ENCODE peak calls at places on chromosome 11, in four cellular contexts. S is HCT116, R is K562, M is Panc1. V is an unnamed sample. For H3K4me1, the result is how much of the 10 kb centered on the place peaks cover.

GRCh38 chr11:104918113-104918824 is 20.0 kb upstream of the CASP12 start:
- DNase-seq in M (peak), R (no peak), S (no peak), V (no peak)

GRCh38 chr11:7657306-7658025 is 15.8 kb downstream of the CYB5R2 start:
- DNase-seq in S (peak), R (peak), M (no peak), V (peak)

GRCh38 chr11:77299528-77299993 is 1.9 kb downstream of the GDPD4 start:
- DNase-seq in M (peak), S (peak), R (peak), V (no peak)

GRCh38 chr11:35237860-35238715 is 99.1 kb downstream of the CD44 start:
- DNase-seq in R (peak), S (peak), M (no peak), V (no peak)

GRCh38 chr11:128884703-128885338 is 6.3 kb upstream of the KCNJ5 start:
- DNase-seq in R (peak), S (peak), M (peak), V (peak)

GRCh38 chr11:121449123-121449522 is 3.0 kb upstream of the SORL1 start:
- DNase-seq in R (no peak), M (no peak), S (no peak), V (no peak)

GRCh38 chr11:26319906-26320305 is 12.0 kb upstream of the ANO3 start:
- DNase-seq in S (no peak), R (no peak), M (no peak), V (no peak)

GRCh38 chr11:67379061-67380058 is 6.0 kb upstream of the CLCF1 start:
- DNase-seq in S (no peak), R (peak), M (no peak), V (no peak)

GRCh38 chr11:13680501-13681264 is 12.2 kb downstream of the FAR1 start:
- DNase-seq in M (no peak), S (no peak), R (no peak), V (no peak)

GRCh38 chr11:10623797-10624761 is 55.6 kb upstream of the LYVE1 start:
- DNase-seq in S (peak), M (peak), R (peak), V (no peak)

GRCh38 chr11:86515297-86516094 is 140.8 kb downstream of the CCDC81 start:
- DNase-seq in S (no peak), M (peak), R (no peak), V (no peak)

GRCh38 chr11:128497057-128497957 is 90.1 kb downstream of the ETS1 start:
- DNase-seq in M (peak), S (peak), R (no peak), V (peak)

GRCh38 chr11:120024046-120024445 is 113.9 kb downstream of the TRIM29 start:
- DNase-seq in S (no peak), R (no peak), M (no peak), V (no peak)

DNA sequence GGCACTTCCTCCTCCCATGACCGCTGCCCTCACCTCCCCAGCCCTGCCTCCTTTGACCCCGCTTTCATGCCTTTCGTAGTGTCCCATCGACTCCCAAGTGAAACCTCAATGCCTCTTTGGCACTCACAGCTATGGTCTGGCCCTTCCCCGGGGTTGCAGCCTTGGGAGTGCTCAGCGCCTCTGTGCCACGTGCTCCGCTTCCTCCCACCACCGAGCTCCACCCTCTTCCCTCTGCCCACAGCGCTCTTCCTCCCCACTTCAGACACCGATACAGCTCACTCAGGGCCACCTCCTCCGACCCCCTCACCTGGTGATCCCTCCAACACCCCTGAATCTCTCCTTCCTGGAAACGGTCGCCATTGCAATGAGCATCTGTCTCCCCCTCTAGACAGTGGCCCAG is 16.6 kb upstream of the SCGB1A1 start:
- DNase-seq in R (no peak), S (no peak), M (no peak), V (peak)
- TF ChIP-seq POLR2AphosphoS5 in R (no peak), S (no peak), M (no peak), V (no peak)

DNA sequence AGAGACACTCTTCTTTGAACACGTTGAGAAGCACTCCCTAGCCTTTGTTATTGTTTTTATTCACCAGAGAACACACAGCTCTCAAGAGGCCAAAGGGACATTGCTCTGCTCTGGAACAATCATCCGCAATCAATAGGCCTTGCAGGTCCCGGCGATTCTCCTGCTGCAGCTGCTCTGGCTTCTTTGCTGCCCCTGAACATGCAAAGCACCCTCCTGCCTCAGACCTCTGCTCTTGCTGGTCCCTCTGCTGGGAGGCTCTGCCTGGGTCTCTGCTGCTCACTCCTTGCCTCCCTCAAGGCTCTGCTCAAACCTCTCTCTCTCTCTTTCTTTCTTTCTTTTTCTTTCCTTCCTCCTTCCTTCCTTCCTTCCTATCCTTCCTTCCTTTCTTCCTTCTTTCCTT is 232.7 kb downstream of the DSCAML1 start:
- DNase-seq in M (no peak), R (no peak), S (no peak), V (no peak)
- H3K4me1 ChIP-seq in M (under half), R (under half), S (under half), V (under half)

GRCh38 chr11:63938481-63939350 is at the start of gene NAA40:
- DNase-seq in M (peak), S (peak), R (peak), V (peak)
- TF ChIP-seq POLR2AphosphoS5 in M (peak), S (peak), R (no peak), V (no peak)

DNA sequence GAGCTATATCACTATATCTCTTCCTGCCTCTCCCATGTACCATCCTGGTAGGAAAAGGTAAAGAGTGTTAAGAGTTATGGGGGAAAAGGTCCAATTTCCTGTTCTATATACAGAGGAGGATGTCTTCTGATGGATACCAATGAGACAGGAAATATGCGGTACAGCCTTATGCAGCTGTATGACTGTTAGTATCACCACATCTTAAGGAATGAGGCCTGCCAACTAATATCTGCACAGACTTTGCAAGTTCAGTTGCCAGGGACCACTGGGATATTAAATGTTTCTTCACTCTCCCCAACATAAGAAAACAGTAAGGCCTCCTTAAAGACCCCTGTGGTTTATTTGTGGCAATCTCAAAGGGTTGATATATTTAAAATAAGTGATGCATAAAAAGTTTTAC is 1182.5 kb downstream of the LRRC4C start:
- DNase-seq in S (no peak), M (no peak), R (no peak), V (no peak)
- H3K4me1 ChIP-seq in S (under half), M (under half), R (under half), V (under half)